ENCODE peak calls at places on chromosomes 12 and 14, in five cellular contexts. C, R, M, S and D are unnamed samples. For H3K9me3 and H3K4me1, the result is how much of the 10 kb centered on the place peaks cover.

GRCh38 chr14:58107947-58108552 is 44.0 kb downstream of the ARMH4 start:
- DNase-seq in R (peak), S (no peak), C (peak), M (peak), D (peak)

GRCh38 chr12:93146278-93146939 is 217.3 kb upstream of the EEA1 start:
- DNase-seq in R (no peak), M (peak), S (no peak), C (no peak), D (no peak)

GRCh38 chr12:77357654-77358053 is 292.3 kb upstream of the E2F7 start:
- DNase-seq in R (no peak), S (no peak), C (no peak), M (no peak), D (no peak)

GRCh38 chr14:22882529-22883190 is 362 bp upstream of the REM2 start:
- DNase-seq in R (peak), S (no peak), C (peak), M (peak), D (peak)

GRCh38 chr12:106584104-106585064 is 1.6 kb downstream of the RFX4 start:
- DNase-seq in C (no peak), R (no peak), M (no peak), S (no peak), D (no peak)

GRCh38 chr12:88310069-88310468 is 168.0 kb downstream of the TMTC3 start:
- DNase-seq in S (no peak), C (no peak), R (no peak), M (peak), D (no peak)

GRCh38 chr14:86790408-86791364 is 1202.3 kb downstream of the GALC start:
- DNase-seq in S (no peak), R (no peak), C (no peak), M (peak), D (no peak)

GRCh38 chr14:74980398-74980745 is 22.3 kb upstream of the EIF2B2 start:
- DNase-seq in M (peak), S (no peak), R (no peak), C (no peak), D (no peak)

GRCh38 chr14:104383088-104383805 is 196.3 kb upstream of the C14orf180 start:
- DNase-seq in R (no peak), C (no peak), S (no peak), M (no peak), D (no peak)

GRCh38 chr12:8639936-8640335 is 22.7 kb downstream of the MFAP5 start:
- DNase-seq in M (no peak), S (no peak), C (no peak), R (no peak), D (no peak)

GRCh38 chr12:11500222-11500860 is 105.0 kb upstream of the PRB2 start:
- DNase-seq in S (peak), R (peak), C (peak), M (peak), D (peak)

GRCh38 chr12:62787606-62788005 is 147.3 kb downstream of the PPM1H start:
- DNase-seq in R (no peak), M (no peak), S (no peak), C (no peak), D (no peak)

GRCh38 chr14:75435473-75435872 is 7.7 kb downstream of the JDP2 start:
- DNase-seq in M (no peak), R (no peak), S (no peak), C (no peak), D (peak)

GRCh38 chr14:65106316-65106715 is 4.0 kb upstream of the MAX start:
- DNase-seq in S (no peak), R (no peak), C (no peak), M (no peak), D (no peak)

GRCh38 chr12:95215925-95216324 is 1.3 kb downstream of the FGD6 start:
- DNase-seq in M (peak), S (no peak), R (no peak), C (no peak), D (peak)

DNA sequence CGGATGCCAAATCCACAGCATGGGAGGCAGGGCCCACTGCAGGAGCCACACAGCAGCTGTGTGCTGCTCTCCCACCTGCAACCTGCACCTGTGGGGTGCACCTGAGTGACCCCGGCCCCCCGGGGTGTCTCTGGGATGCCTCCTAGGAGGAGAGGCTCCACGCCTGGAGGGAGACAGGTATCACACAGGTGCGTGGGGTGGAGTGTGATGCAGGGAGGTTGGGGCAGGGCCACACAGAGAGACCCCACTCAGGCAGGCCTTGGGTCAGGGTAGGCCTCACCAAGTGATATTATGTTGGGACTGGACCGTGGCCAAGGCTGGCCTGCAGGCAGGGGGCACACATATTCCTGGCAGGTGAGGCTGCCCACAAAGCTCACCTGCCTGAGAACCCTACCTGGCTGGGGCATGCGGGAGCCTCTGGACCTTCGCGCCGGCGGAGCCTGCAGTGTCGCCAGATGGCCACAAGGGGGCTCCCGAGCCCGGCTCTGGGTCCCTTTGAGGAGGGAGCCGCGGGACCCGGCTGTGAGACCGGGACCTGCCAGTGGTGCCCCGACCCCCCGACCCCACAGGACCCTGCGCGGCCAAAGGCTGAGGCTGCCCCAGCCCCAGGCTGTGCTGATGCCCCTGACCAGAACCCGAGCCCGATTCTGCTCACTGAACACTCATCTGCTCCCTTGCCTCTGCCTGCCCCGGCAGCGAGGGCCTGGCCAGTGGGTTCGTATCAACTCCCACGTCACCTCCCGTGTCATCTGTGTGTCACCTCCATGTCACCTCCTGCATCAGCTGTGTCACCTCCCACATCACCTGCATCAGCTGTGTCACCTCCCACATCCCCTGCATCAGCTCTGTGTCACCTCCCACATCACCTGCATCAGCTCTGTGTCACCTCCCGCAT is 11.4 kb downstream of the TMEM121 start:
- DNase-seq in S (peak), M (no peak), R (peak), C (peak), D (peak)
- H3K9me3 ChIP-seq in S (under half), M (under half), R (under half), C (under half), D (under half)

GRCh38 chr12:124543591-124544310 is 23.7 kb downstream of the NCOR2 start:
- DNase-seq in S (no peak), R (no peak), C (no peak), M (peak), D (peak)

GRCh38 chr12:124544311-124544970 is 23.0 kb downstream of the NCOR2 start:
- DNase-seq in M (no peak), R (no peak), C (no peak), S (no peak), D (no peak)

GRCh38 chr12:124545508-124546418 is 21.6 kb downstream of the NCOR2 start:
- DNase-seq in C (no peak), R (peak), M (peak), S (peak), D (no peak)

GRCh38 chr12:124543052-124543590 is 24.3 kb downstream of the NCOR2 start:
- DNase-seq in R (no peak), M (no peak), C (no peak), S (no peak), D (peak)

DNA sequence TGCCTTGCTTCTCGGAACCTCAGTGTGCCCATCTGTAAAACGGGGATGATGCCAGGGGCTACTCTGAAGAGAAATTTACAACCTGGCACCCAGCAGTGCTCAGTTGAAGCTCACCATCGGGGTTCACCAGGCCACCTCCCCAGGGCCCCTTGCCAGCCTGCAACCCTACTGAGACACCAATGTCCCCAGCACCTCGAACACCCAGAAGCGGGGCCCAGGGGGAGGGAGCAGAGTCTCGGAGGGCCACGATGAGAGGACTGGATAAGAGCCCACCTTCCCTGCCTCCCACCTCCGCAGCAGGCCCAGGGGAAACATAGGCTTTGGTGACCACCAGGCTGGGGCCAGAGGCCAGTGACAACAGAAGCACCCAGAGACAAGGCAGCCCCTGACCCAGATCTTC is 22.4 kb downstream of the NCOR2 start:
- DNase-seq in R (no peak), M (no peak), S (no peak), C (no peak), D (no peak)
- H3K4me1 ChIP-seq in R (half or more), M (under half), S (under half), C (under half), D (under half)

DNA sequence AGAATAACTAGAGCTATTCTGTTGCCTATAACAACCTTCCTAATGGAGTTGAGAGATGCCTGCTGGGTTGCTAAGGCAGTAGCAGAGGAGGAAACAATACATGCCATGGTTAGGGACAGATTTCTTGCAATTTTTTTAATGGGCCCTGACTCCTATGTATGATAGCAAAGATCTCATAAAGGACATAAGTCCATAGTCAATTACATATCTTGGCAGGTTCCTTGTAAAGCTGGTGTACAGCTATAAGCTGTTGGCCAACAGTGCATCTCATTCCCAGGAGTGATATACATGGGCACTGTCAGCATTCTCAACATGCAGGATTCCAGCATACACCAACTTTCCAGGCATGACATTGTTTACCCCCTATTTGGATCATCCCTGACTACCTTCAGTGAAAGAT is 556.5 kb downstream of the CCER1 start:
- DNase-seq in M (no peak), R (no peak), C (no peak), S (no peak), D (no peak)
- H3K9me3 ChIP-seq in M (under half), R (under half), C (under half), S (under half), D (under half)

DNA sequence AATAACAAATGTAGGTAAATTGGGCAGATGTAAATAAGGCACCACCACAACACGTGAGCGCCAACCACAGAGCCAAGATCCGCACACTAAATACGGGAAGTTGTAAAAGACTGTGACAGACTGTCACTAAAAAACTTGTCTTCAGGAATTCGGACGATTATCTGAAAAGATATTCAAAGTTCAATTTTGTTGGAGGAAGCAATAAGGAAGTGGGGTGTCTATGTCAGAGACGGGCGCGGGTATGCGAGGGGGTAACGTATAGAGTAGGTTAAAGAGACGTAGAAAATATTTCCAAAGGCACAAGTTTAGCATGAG is 1.5 kb upstream of the HSP90B1 start:
- DNase-seq in C (no peak), R (peak), S (peak), M (no peak), D (peak)
- H3K4me1 ChIP-seq in C (under half), R (under half), S (under half), M (under half), D (under half)

GRCh38 chr14:46985529-46986137 is 334.1 kb upstream of the RPL10L start:
- DNase-seq in R (no peak), C (no peak), S (no peak), M (peak), D (no peak)
- H3K9me3 ChIP-seq in R (under half), C (under half), S (under half), M (under half), D (under half)

GRCh38 chr12:114672817-114673168 is 11.2 kb downstream of the TBX3 start:
- DNase-seq in R (no peak), C (no peak), M (no peak), S (no peak), D (no peak)
- H3K4me1 ChIP-seq in R (under half), C (under half), M (under half), S (under half), D (under half)

GRCh38 chr12:68367903-68368302 is 35.7 kb upstream of the MDM1 start:
- DNase-seq in C (no peak), S (no peak), M (no peak), R (no peak), D (no peak)

GRCh38 chr12:68367136-68367535 is 35.0 kb upstream of the MDM1 start:
- DNase-seq in R (no peak), C (no peak), M (no peak), S (no peak), D (no peak)

GRCh38 chr12:68370667-68371066 is 38.5 kb upstream of the MDM1 start:
- DNase-seq in M (no peak), S (no peak), C (no peak), R (no peak), D (no peak)

GRCh38 chr12:68370006-68370590 is 37.9 kb upstream of the MDM1 start:
- DNase-seq in R (no peak), S (no peak), C (no peak), M (no peak), D (no peak)

DNA sequence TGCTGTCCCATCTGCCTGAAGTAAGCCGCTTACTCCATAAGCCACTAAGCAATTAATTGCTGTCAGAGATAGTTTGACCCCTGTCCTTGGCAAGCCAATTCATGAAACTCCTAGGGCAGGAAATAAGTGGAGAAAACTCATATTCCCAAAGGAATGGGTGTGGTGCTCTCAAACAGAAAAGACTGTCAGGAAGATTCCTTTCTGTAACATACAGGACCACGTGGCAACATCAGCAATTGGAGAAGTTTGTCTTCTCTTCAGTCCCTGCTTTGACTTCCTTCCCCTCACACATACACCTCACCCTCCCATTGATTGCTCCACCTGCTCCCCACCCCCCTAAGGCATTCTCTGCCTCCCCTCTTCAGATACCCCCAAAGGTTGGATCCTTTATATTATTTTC is 36.2 kb upstream of the MDM1 start:
- DNase-seq in R (no peak), M (no peak), S (no peak), C (no peak), D (no peak)
- H3K9me3 ChIP-seq in R (under half), M (under half), S (under half), C (under half), D (under half)

GRCh38 chr14:50887476-50887875 is 15.6 kb downstream of the ABHD12B start:
- DNase-seq in S (no peak), M (no peak), C (no peak), R (no peak), D (no peak)

GRCh38 chr14:50882932-50883826 is 11.3 kb downstream of the ABHD12B start:
- DNase-seq in C (no peak), R (peak), M (no peak), S (no peak), D (no peak)

DNA sequence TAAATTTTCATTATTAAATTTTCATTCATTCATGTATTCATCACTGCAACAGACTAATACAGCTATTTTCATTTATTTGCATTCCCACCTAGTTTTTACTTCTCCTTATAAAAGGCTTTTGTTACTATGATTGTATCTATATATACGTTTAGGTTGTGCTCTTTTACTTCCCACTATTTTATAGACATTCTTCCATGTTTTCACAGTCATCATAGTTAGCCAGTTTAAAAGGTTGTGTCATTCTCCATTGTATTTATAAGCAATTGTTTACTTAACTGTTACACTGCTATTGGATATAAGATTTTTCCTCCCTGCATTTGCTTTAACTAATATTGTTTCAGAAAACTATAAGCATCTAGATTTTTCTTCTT is 12.0 kb downstream of the ABHD12B start:
- DNase-seq in C (no peak), M (no peak), R (no peak), S (no peak), D (no peak)
- H3K4me1 ChIP-seq in C (under half), M (under half), R (under half), S (under half), D (under half)

GRCh38 chr14:61106627-61107147 is 125.6 kb downstream of the SLC38A6 start:
- DNase-seq in C (no peak), M (no peak), S (no peak), R (no peak), D (peak)

GRCh38 chr14:61109288-61109687 is 128.2 kb downstream of the SLC38A6 start:
- DNase-seq in S (no peak), M (no peak), C (no peak), R (no peak), D (no peak)

GRCh38 chr14:61107896-61108295 is 126.9 kb downstream of the SLC38A6 start:
- DNase-seq in C (no peak), S (no peak), R (no peak), M (no peak), D (no peak)

GRCh38 chr14:61108742-61109141 is 127.7 kb downstream of the SLC38A6 start:
- DNase-seq in R (no peak), C (no peak), M (no peak), S (no peak), D (no peak)

GRCh38 chr14:61107148-61107641 is 126.2 kb downstream of the SLC38A6 start:
- DNase-seq in R (no peak), S (no peak), C (no peak), M (peak), D (no peak)
- H3K9me3 ChIP-seq in R (under half), S (under half), C (under half), M (under half), D (under half)

GRCh38 chr12:70695361-70696023 is 58.3 kb upstream of the PTPRB start:
- DNase-seq in S (no peak), R (no peak), C (no peak), M (no peak), D (no peak)
- H3K4me1 ChIP-seq in S (under half), R (under half), C (under half), M (under half), D (under half)